ENCODE peak calls at places on chromosomes 12 and 14, in five cellular contexts. J is hippocampal formation, C is thyroid gland, Y is anterior cingulate cortex, N is COR-L47. H is an unnamed sample.

GRCh38 chr12:27344246-27344645 is 11.6 kb downstream of the BMAL2 start:
- DNase-seq in J (no peak), C (no peak), Y (no peak), N (no peak), H (no peak)

GRCh38 chr14:101125719-101126375 is 222.3 kb upstream of the RTL1 start:
- DNase-seq in J (no peak), C (no peak), Y (no peak), N (no peak), H (no peak)

GRCh38 chr14:51014086-51014485 is 69.8 kb upstream of the PYGL start:
- DNase-seq in J (peak), C (peak), Y (no peak), N (no peak), H (peak)

GRCh38 chr14:31895206-31895605 is 181.9 kb upstream of the ARHGAP5 start:
- DNase-seq in J (no peak), C (no peak), Y (no peak), N (no peak), H (no peak)

GRCh38 chr12:107435072-107435471 is 250.5 kb upstream of the PWP1 start:
- DNase-seq in J (no peak), C (peak), Y (no peak), N (no peak), H (no peak)

GRCh38 chr12:47733142-47733541 is 7.9 kb upstream of the ENDOU start:
- DNase-seq in J (no peak), C (no peak), Y (no peak), N (no peak), H (no peak)

GRCh38 chr14:72675126-72675525 is 218.8 kb downstream of the DPF3 start:
- DNase-seq in J (no peak), C (no peak), Y (no peak), N (no peak), H (no peak)

GRCh38 chr14:55579724-55580400 is at the start of gene KTN1:
- DNase-seq in J (peak), C (peak), Y (peak), N (peak), H (no peak)

GRCh38 chr12:79681008-79681590 is 9.7 kb downstream of the PAWR start:
- DNase-seq in J (no peak), C (peak), Y (no peak), N (no peak), H (no peak)

GRCh38 chr12:89789862-89790261 is 81.2 kb upstream of the ATP2B1 start:
- DNase-seq in J (peak), C (no peak), Y (no peak), N (no peak), H (no peak)

GRCh38 chr14:36477266-36477665 is 42.8 kb downstream of the NKX2-1 start:
- DNase-seq in J (no peak), C (no peak), Y (no peak), N (no peak), H (no peak)

GRCh38 chr14:21734457-21735074 is 60.9 kb upstream of the OR4E1 start:
- DNase-seq in J (peak), C (no peak), Y (no peak), N (peak), H (no peak)

GRCh38 chr12:27922591-27923139 is 49.9 kb downstream of the PTHLH start:
- DNase-seq in J (no peak), C (no peak), Y (no peak), N (no peak), H (no peak)

GRCh38 chr12:128609861-128610260 is 213.9 kb downstream of the SLC15A4 start:
- DNase-seq in J (no peak), C (no peak), Y (no peak), N (no peak), H (no peak)

GRCh38 chr14:65792208-65792905 is 379.8 kb downstream of the FUT8 start:
- DNase-seq in J (no peak), C (no peak), Y (no peak), N (no peak), H (no peak)

GRCh38 chr14:63375772-63376171 is 57.0 kb upstream of the GPHB5 start:
- DNase-seq in J (no peak), C (no peak), Y (no peak), N (no peak), H (no peak)

GRCh38 chr14:100246809-100247428 is 8.0 kb downstream of the YY1 start:
- DNase-seq in J (no peak), C (no peak), Y (no peak), N (peak), H (no peak)

GRCh38 chr12:68910128-68910527 is 22.8 kb downstream of the CPM start:
- DNase-seq in J (no peak), C (no peak), Y (no peak), N (no peak), H (no peak)

GRCh38 chr12:127830730-127831129 is 436.2 kb upstream of the TMEM132C start:
- DNase-seq in J (no peak), C (no peak), Y (no peak), N (no peak), H (no peak)

GRCh38 chr14:100526057-100526456 is 61.2 kb downstream of the BEGAIN start:
- DNase-seq in J (no peak), C (no peak), Y (no peak), N (no peak), H (no peak)

GRCh38 chr14:101823081-101823480 is 61.6 kb downstream of the PPP2R5C start:
- DNase-seq in J (no peak), C (no peak), Y (no peak), N (no peak), H (no peak)

GRCh38 chr12:116480210-116480818 is 78.9 kb upstream of the MAP1LC3B2 start:
- DNase-seq in J (no peak), C (no peak), Y (no peak), N (no peak), H (no peak)

GRCh38 chr12:97875064-97875463 is 412.5 kb downstream of the RMST start:
- DNase-seq in J (no peak), C (no peak), Y (no peak), N (no peak), H (no peak)

GRCh38 chr14:92441751-92442477 is 71.7 kb upstream of the RIN3 start:
- DNase-seq in J (no peak), C (no peak), Y (no peak), N (no peak), H (no peak)

GRCh38 chr12:46366771-46367170 is 5.8 kb downstream of the SLC38A2 start:
- DNase-seq in J (no peak), C (no peak), Y (no peak), N (no peak), H (no peak)

GRCh38 chr14:85247071-85247470 is 282.9 kb upstream of the FLRT2 start:
- DNase-seq in J (no peak), C (no peak), Y (no peak), N (no peak), H (no peak)

GRCh38 chr12:84172823-84173424 is 739.7 kb downstream of the SLC6A15 start:
- DNase-seq in J (no peak), C (no peak), Y (no peak), N (no peak), H (no peak)

GRCh38 chr12:50638482-50638880 is 125.4 kb upstream of the ATF1 start:
- DNase-seq in J (no peak), C (no peak), Y (no peak), N (no peak), H (no peak)

GRCh38 chr12:93982847-93983315 is 165.5 kb upstream of the PLXNC1 start:
- DNase-seq in J (peak), C (peak), Y (no peak), N (peak), H (no peak)